ENCODE peak calls at places on chromosomes 2 and 18, in seven cellular contexts. B is HT1080; N is A549; L is heart right ventricle; Y is stimulated activated CD4-positive, alpha-beta T cell treated with anti-CD3 and anti-CD28 coated beads, Interleukin-15, amount 100 ng/mL, for 24 hours; G is naive thymus-derived CD8-positive, alpha-beta T cell; V is amniotic stem cell. P is an unnamed sample.

GRCh38 chr2:242010567-242011513 is 141.3 kb downstream of the RTP5 start:
- DNase-seq in B (no peak), N (no peak), L (no peak), Y (peak; percentile 23), G (peak; percentile 36), V (no peak), P (no peak)

GRCh38 chr2:59333007-59333406 is 1091.9 kb upstream of the FANCL start:
- DNase-seq in B (no peak), N (no peak), L (no peak), Y (no peak), G (no peak), V (no peak), P (no peak)

GRCh38 chr2:118490323-118490722 is 357.1 kb downstream of the EN1 start:
- DNase-seq in B (no peak), N (no peak), L (no peak), Y (no peak), G (no peak), V (no peak), P (no peak)

GRCh38 chr2:239630618-239631286 is 229.9 kb upstream of the HDAC4 start:
- DNase-seq in B (peak; percentile 56), N (peak; percentile 74), L (no peak), Y (no peak), G (no peak), V (no peak), P (peak; percentile 86)

GRCh38 chr2:175154670-175155082 is 13.3 kb downstream of the ATF2 start:
- DNase-seq in B (peak; percentile 81), N (no peak), L (no peak), Y (no peak), G (no peak), V (peak; percentile 38), P (no peak)

GRCh38 chr2:84281510-84281909 is 177.6 kb downstream of the SUCLG1 start:
- DNase-seq in B (no peak), N (no peak), L (no peak), Y (no peak), G (no peak), V (no peak), P (no peak)

GRCh38 chr2:176178271-176178806 is 10.1 kb upstream of the HOXD1 start:
- DNase-seq in B (no peak), N (no peak), L (no peak), Y (peak; percentile 29), G (no peak), V (no peak), P (no peak)

GRCh38 chr18:14943486-14943885 is 195.5 kb downstream of the ANKRD30B start:
- DNase-seq in B (no peak), N (no peak), L (no peak), Y (no peak), G (no peak), V (no peak), P (no peak)

GRCh38 chr2:104438481-104438880 is 415.4 kb upstream of the POU3F3 start:
- DNase-seq in B (no peak), N (no peak), L (no peak), Y (no peak), G (no peak), V (no peak), P (no peak)

GRCh38 chr2:230909841-230910545 is 15.0 kb downstream of the GPR55 start:
- DNase-seq in B (no peak), N (no peak), L (no peak), Y (no peak), G (no peak), V (no peak), P (peak; percentile 3)

GRCh38 chr2:53202063-53202462 is 565.5 kb upstream of the CHAC2 start:
- DNase-seq in B (peak; percentile 82), N (no peak), L (no peak), Y (no peak), G (no peak), V (peak; percentile 30), P (no peak)

GRCh38 chr2:19217203-19217602 is 141.2 kb downstream of the OSR1 start:
- DNase-seq in B (no peak), N (no peak), L (no peak), Y (no peak), G (no peak), V (no peak), P (no peak)

GRCh38 chr2:161416294-161416632 is at the start of gene TBR1:
- DNase-seq in B (no peak), N (no peak), L (no peak), Y (no peak), G (no peak), V (no peak), P (no peak)

GRCh38 chr18:60018801-60019462 is 119.1 kb downstream of the PMAIP1 start:
- DNase-seq in B (no peak), N (no peak), L (no peak), Y (no peak), G (no peak), V (no peak), P (no peak)

GRCh38 chr2:218964041-218964771 is 4.7 kb downstream of the CDK5R2 start:
- DNase-seq in B (peak; percentile 90), N (no peak), L (no peak), Y (no peak), G (no peak), V (no peak), P (no peak)

GRCh38 chr2:238465487-238466241 is 38.9 kb downstream of the ASB1 start:
- DNase-seq in B (no peak), N (no peak), L (no peak), Y (no peak), G (no peak), V (no peak), P (no peak)

GRCh38 chr18:582465-582864 is 2.3 kb downstream of the CETN1 start:
- DNase-seq in B (no peak), N (no peak), L (no peak), Y (no peak), G (no peak), V (no peak), P (no peak)

GRCh38 chr18:48920408-48921038 is 30.2 kb downstream of the SMAD7 start:
- DNase-seq in B (no peak), N (no peak), L (no peak), Y (no peak), G (no peak), V (no peak), P (no peak)

GRCh38 chr18:9763876-9764605 is 55.9 kb downstream of the RAB31 start:
- DNase-seq in B (no peak), N (no peak), L (no peak), Y (no peak), G (no peak), V (no peak), P (no peak)

GRCh38 chr2:170817999-170818293 is 1.3 kb downstream of the GAD1 start:
- DNase-seq in B (no peak), N (no peak), L (no peak), Y (no peak), G (no peak), V (no peak), P (no peak)

GRCh38 chr18:10927980-10928605 is 221.3 kb downstream of the PIEZO2 start:
- DNase-seq in B (no peak), N (no peak), L (no peak), Y (no peak), G (no peak), V (no peak), P (no peak)

GRCh38 chr2:138930571-138930970 is 150.4 kb upstream of the NXPH2 start:
- DNase-seq in B (no peak), N (no peak), L (no peak), Y (no peak), G (no peak), V (no peak), P (no peak)

GRCh38 chr2:173631123-173631450 is 276.4 kb downstream of the CDCA7 start:
- DNase-seq in B (peak; percentile 6), N (peak; percentile 13), L (peak; percentile 44), Y (no peak), G (no peak), V (no peak), P (no peak)

GRCh38 chr18:77101410-77102245 is 31.0 kb downstream of the MBP start:
- DNase-seq in B (peak; percentile 100), N (peak; percentile 86), L (peak; percentile 64), Y (peak; percentile 77), G (no peak), V (peak; percentile 83), P (peak; percentile 95)

GRCh38 chr18:36593001-36593400 is 235.8 kb downstream of the TPGS2 start:
- DNase-seq in B (peak; percentile 53), N (no peak), L (no peak), Y (no peak), G (no peak), V (no peak), P (no peak)

GRCh38 chr2:239157269-239157668 is 243.6 kb downstream of the HDAC4 start:
- DNase-seq in B (no peak), N (no peak), L (no peak), Y (no peak), G (no peak), V (no peak), P (peak; percentile 40)

GRCh38 chr2:86025229-86025820 is 80.4 kb downstream of the POLR1A start:
- DNase-seq in B (no peak), N (no peak), L (no peak), Y (no peak), G (no peak), V (no peak), P (no peak)

GRCh38 chr2:11080253-11081115 is 74.8 kb upstream of the SLC66A3 start:
- DNase-seq in B (no peak), N (no peak), L (no peak), Y (no peak), G (no peak), V (no peak), P (no peak)

GRCh38 chr2:189782221-189782671 is 1.9 kb downstream of the ORMDL1 start:
- DNase-seq in B (no peak), N (no peak), L (no peak), Y (peak; percentile 13), G (no peak), V (no peak), P (no peak)

GRCh38 chr2:180644709-180645108 is 335.7 kb upstream of the UBE2E3 start:
- DNase-seq in B (peak; percentile 81), N (no peak), L (no peak), Y (no peak), G (no peak), V (no peak), P (no peak)

P was measured in gastrocnemius medialis.